ENCODE peak calls at places on chromosome X, in ten cellular contexts. B is GM12878, Q is Panc1, Y is suprapubic skin, E is GM23338, R is H1, O is HCT116, L is breast epithelium, G is spleen, J is SK-N-SH. X is an unnamed sample.

GRCh38 chrX:110178179-110178865 is 139.6 kb downstream of the AMMECR1 start:
- DNase-seq in B (no peak), Q (no peak), Y (no peak), E (no peak), R (no peak), O (no peak), L (no peak), G (peak; percentile 51), J (no peak), X (no peak)

GRCh38 chrX:9905288-9905687 is 61.9 kb upstream of the CLDN34 start:
- DNase-seq in B (no peak), Q (no peak), Y (no peak), E (no peak), R (no peak), O (no peak), L (no peak), G (no peak), J (no peak), X (no peak)

GRCh38 chrX:95823796-95824195 is 860.8 kb upstream of the DIAPH2 start:
- DNase-seq in B (no peak), Q (no peak), Y (no peak), E (no peak), R (no peak), O (no peak), L (no peak), G (no peak), J (no peak), X (no peak)

GRCh38 chrX:18997916-18998315 is 14.0 kb upstream of the PHKA2 start:
- DNase-seq in B (no peak), Q (no peak), Y (no peak), E (peak; percentile 46), R (no peak), O (no peak), L (no peak), G (no peak), J (no peak), X (no peak)

GRCh38 chrX:119990409-119990994 is 47.0 kb upstream of the NKAP start:
- DNase-seq in B (no peak), Q (no peak), Y (no peak), E (no peak), R (no peak), O (no peak), L (no peak), G (no peak), J (no peak), X (no peak)

GRCh38 chrX:147550217-147550616 is 361.5 kb upstream of the FMR1 start:
- DNase-seq in B (no peak), Q (no peak), Y (no peak), E (peak; percentile 61), R (no peak), O (no peak), L (no peak), G (no peak), J (peak; percentile 1), X (no peak)

GRCh38 chrX:150767475-150768131 is 74.4 kb downstream of the MTMR1 start:
- DNase-seq in B (no peak), Q (no peak), Y (no peak), E (no peak), R (no peak), O (no peak), L (no peak), G (no peak), J (no peak), X (no peak)

GRCh38 chrX:67351411-67351810 is 192.4 kb upstream of the AR start:
- DNase-seq in B (no peak), Q (no peak), Y (no peak), E (no peak), R (no peak), O (no peak), L (no peak), G (no peak), J (no peak), X (no peak)

GRCh38 chrX:43808231-43808630 is 74.0 kb downstream of the MAOB start:
- DNase-seq in B (no peak), Q (no peak), Y (no peak), E (no peak), R (no peak), O (no peak), L (no peak), G (no peak), J (peak; percentile 8), X (no peak)

GRCh38 chrX:24301806-24302205 is 12.1 kb downstream of the SUPT20HL2 start:
- DNase-seq in B (no peak), Q (no peak), Y (no peak), E (no peak), R (no peak), O (no peak), L (no peak), G (no peak), J (no peak), X (no peak)

GRCh38 chrX:74519870-74520269 is 94.6 kb downstream of the RLIM start:
- DNase-seq in B (no peak), Q (no peak), Y (no peak), E (no peak), R (no peak), O (no peak), L (no peak), G (no peak), J (no peak), X (no peak)

GRCh38 chrX:65522739-65523372 is 11.7 kb downstream of the LAS1L start:
- DNase-seq in B (no peak), Q (no peak), Y (no peak), E (no peak), R (no peak), O (no peak), L (no peak), G (no peak), J (no peak), X (no peak)

GRCh38 chrX:49884290-49884862 is 5.1 kb downstream of the USP27X start:
- DNase-seq in B (peak; percentile 7), Q (peak; percentile 38), Y (no peak), E (peak; percentile 71), R (peak; percentile 19), O (peak; percentile 26), L (no peak), G (peak; percentile 86), J (peak; percentile 62), X (peak; percentile 70)

GRCh38 chrX:153549231-153549630 is 31.8 kb downstream of the ATP2B3 start:
- DNase-seq in B (no peak), Q (no peak), Y (no peak), E (no peak), R (no peak), O (no peak), L (no peak), G (no peak), J (no peak), X (no peak)

GRCh38 chrX:131729295-131729694 is 185.4 kb downstream of the OR13H1 start:
- DNase-seq in B (peak; percentile 88), Q (peak; percentile 32), Y (no peak), E (no peak), R (no peak), O (no peak), L (peak; percentile 90), G (peak; percentile 90), J (peak; percentile 63), X (peak; percentile 89)
- H3K4me3 ChIP-seq in B (peak overlapping the region; percentile 41), Q (peak overlapping the region; percentile 56), Y (no peak overlapping the region), E (no peak overlapping the region), R (no peak overlapping the region), O (no peak overlapping the region), L (peak overlapping the region; percentile 54), G (no peak overlapping the region), J (peak overlapping the region; percentile 47), X (no peak overlapping the region)

GRCh38 chrX:37509349-37509748 is 62.1 kb upstream of the LANCL3 start:
- DNase-seq in B (no peak), Q (no peak), Y (no peak), E (peak; percentile 5), R (no peak), O (no peak), L (no peak), G (no peak), J (no peak), X (no peak)

DNA sequence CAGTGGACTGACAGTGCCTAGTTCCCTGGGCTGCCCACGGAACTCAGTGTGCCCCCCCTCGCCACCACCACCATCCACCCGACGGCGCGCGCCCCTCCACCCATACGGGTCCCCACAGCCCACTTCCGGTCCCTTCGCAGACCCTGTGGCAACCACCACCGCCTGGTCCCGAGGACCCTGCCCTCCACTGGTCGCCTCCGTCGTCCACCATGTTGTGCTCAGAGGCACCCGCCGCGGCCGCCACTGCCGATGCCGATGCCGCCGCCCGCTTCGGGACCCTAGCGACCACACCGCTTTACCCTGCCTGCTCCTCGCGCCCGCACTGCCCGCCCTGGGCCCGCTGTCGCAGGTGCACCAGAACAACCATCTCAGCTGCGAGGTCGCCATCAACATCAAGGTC is 66.5 kb upstream of the LANCL3 start:
- DNase-seq in B (no peak), Q (no peak), Y (no peak), E (no peak), R (no peak), O (no peak), L (no peak), G (no peak), J (no peak), X (no peak)
- TF ChIP-seq POLR2AphosphoS5 in B (no peak), Q (no peak), Y (no peak), E (no peak), R (no peak), O (no peak), L (no peak), G (no peak), J (no peak), X (no peak)

GRCh38 chrX:102155806-102156179 is at the start of gene BEX5:
- DNase-seq in B (no peak), Q (no peak), Y (no peak), E (peak; percentile 84), R (peak; percentile 21), O (no peak), L (peak; percentile 63), G (peak; percentile 83), J (peak; percentile 53), X (peak; percentile 68)
- H3K4me3 ChIP-seq in B (peak within 1 kb of the TSS; percentile 50), Q (peak within 1 kb of the TSS; percentile 66), Y (peak within 1 kb of the TSS; percentile 52), E (peak within 1 kb of the TSS; percentile 69), R (no peak within 1 kb of the TSS), O (no peak within 1 kb of the TSS), L (peak within 1 kb of the TSS; percentile 53), G (peak within 1 kb of the TSS; percentile 35), J (peak within 1 kb of the TSS; percentile 39), X (peak within 1 kb of the TSS; percentile 32)

GRCh38 chrX:13099121-13099520 is 54.7 kb upstream of the FAM9C start:
- DNase-seq in B (no peak), Q (no peak), Y (no peak), E (no peak), R (no peak), O (no peak), L (no peak), G (no peak), J (no peak), X (no peak)

GRCh38 chrX:13103111-13103913 is 58.9 kb upstream of the FAM9C start:
- DNase-seq in B (no peak), Q (no peak), Y (no peak), E (no peak), R (no peak), O (no peak), L (no peak), G (no peak), J (no peak), X (no peak)

GRCh38 chrX:13102636-13103035 is 58.2 kb upstream of the FAM9C start:
- DNase-seq in B (no peak), Q (no peak), Y (no peak), E (no peak), R (no peak), O (no peak), L (no peak), G (no peak), J (no peak), X (no peak)

GRCh38 chrX:13103914-13104274 is 59.5 kb upstream of the FAM9C start:
- DNase-seq in B (no peak), Q (no peak), Y (no peak), E (no peak), R (no peak), O (no peak), L (no peak), G (no peak), J (no peak), X (no peak)

GRCh38 chrX:13101439-13102139 is 57.2 kb upstream of the FAM9C start:
- DNase-seq in B (no peak), Q (peak; percentile 66), Y (peak; percentile 82), E (no peak), R (no peak), O (peak; percentile 73), L (peak; percentile 57), G (peak; percentile 85), J (no peak), X (peak; percentile 79)
- TF ChIP-seq POLR2AphosphoS5 in B (no peak), Q (no peak), Y (no peak), E (no peak), R (no peak), O (peak; percentile 55), L (peak; percentile 31), G (peak; percentile 83), J (peak; percentile 33), X (peak; percentile 43)

X was measured in transverse colon.